ENCODE peak calls at places on chromosomes 16 and 17, in six cellular contexts. E is Right ventricle myocardium superior; O is AG08395; C is NCI-H446; I is naive B cell; Y is stimulated activated CD8-positive, alpha-beta memory T cell treated with anti-CD3 and anti-CD28 coated beads, Interleukin-7, amount 100 ng/mL, for 48 hours. X is an unnamed sample.
A peak's percentile ranks its signal among the peaks of the same experiment; 100 is the strongest.

GRCh38 chr16:630815-631405 is at the start of gene WFIKKN1:
- DNase-seq in I (no peak), C (no peak), Y (no peak), O (no peak), E (peak; percentile 46), X (no peak)

GRCh38 chr17:22703204-22703603 is 1010.9 kb downstream of the KCNJ18 start:
- DNase-seq in E (no peak), C (no peak), O (no peak), Y (no peak), I (no peak), X (no peak)

GRCh38 chr17:42519546-42520444 is 16.2 kb upstream of the NAGLU start:
- DNase-seq in C (no peak), E (peak; percentile 93), O (peak; percentile 93), I (no peak), Y (no peak), X (peak; percentile 97)

GRCh38 chr17:27602721-27603445 is 28.1 kb upstream of the LGALS9 start:
- DNase-seq in I (peak; percentile 64), Y (no peak), C (no peak), O (peak; percentile 85), E (peak; percentile 79), X (peak; percentile 64)

GRCh38 chr17:73645050-73645871 is 1.0 kb upstream of the SDK2 start:
- DNase-seq in Y (no peak), I (peak; percentile 60), O (peak; percentile 67), E (peak; percentile 62), C (no peak), X (no peak)

GRCh38 chr16:89013692-89014455 is 36.9 kb upstream of the CBFA2T3 start:
- DNase-seq in E (peak; percentile 29), Y (no peak), C (no peak), O (no peak), I (no peak), X (no peak)

GRCh38 chr16:2082171-2082982 is 34.6 kb downstream of the TSC2 start:
- DNase-seq in Y (no peak), I (no peak), O (no peak), C (no peak), E (peak; percentile 61), X (no peak)

GRCh38 chr17:82452162-82452561 is 1.6 kb upstream of the CYBC1 start:
- DNase-seq in O (no peak), I (no peak), E (no peak), Y (no peak), C (no peak), X (no peak)

GRCh38 chr17:39183766-39184165 is 13.7 kb downstream of the CACNB1 start:
- DNase-seq in I (no peak), O (no peak), E (no peak), C (no peak), Y (no peak), X (no peak)

GRCh38 chr16:72910371-72910770 is 137.6 kb downstream of the ZFHX3 start:
- DNase-seq in E (no peak), C (no peak), I (no peak), Y (no peak), O (no peak), X (no peak)

GRCh38 chr17:50026046-50026675 is 29.7 kb upstream of the ITGA3 start:
- DNase-seq in Y (no peak), E (no peak), I (no peak), C (no peak), O (no peak), X (no peak)

GRCh38 chr16:79632289-79632688 is 31.8 kb upstream of the MAF start:
- DNase-seq in C (no peak), O (no peak), Y (no peak), I (no peak), E (no peak), X (no peak)